ENCODE peak calls at places on chromosomes 12 and 14, in six cellular contexts. H is mesenchymal stem cell, L is H1, T is H9, F is IMR-90, G is neuronal stem cell. M is an unnamed sample.

GRCh38 chr12:52860102-52860838 is 11.5 kb upstream of the KRT78 start:
- DNase-seq in T (peak), L (no peak), F (peak), H (peak), G (no peak), M (peak)

GRCh38 chr12:116502989-116503496 is 56.1 kb upstream of the MAP1LC3B2 start:
- DNase-seq in F (no peak), H (no peak), T (no peak), G (no peak), L (no peak), M (peak)

GRCh38 chr14:91873476-91874265 is 6.3 kb upstream of the TC2N start:
- DNase-seq in G (no peak), H (no peak), L (no peak), F (peak), T (no peak), M (no peak)

GRCh38 chr14:21068521-21069387 is 1.4 kb upstream of the ARHGEF40 start:
- DNase-seq in F (peak), T (peak), H (peak), L (peak), G (peak), M (peak)

GRCh38 chr12:39145175-39145999 is 240.0 kb upstream of the CPNE8 start:
- DNase-seq in L (peak), F (no peak), H (peak), G (peak), T (peak), M (peak)

GRCh38 chr12:1797011-1797901 is 23.1 kb upstream of the LRTM2 start:
- DNase-seq in H (no peak), F (no peak), G (no peak), L (peak), T (peak), M (no peak)

GRCh38 chr12:27971606-27972005 is 927 bp downstream of the PTHLH start:
- DNase-seq in T (no peak), L (no peak), H (peak), G (no peak), F (peak), M (no peak)

GRCh38 chr12:76820888-76821482 is 57.1 kb downstream of the ZDHHC17 start:
- DNase-seq in F (peak), L (no peak), G (peak), H (peak), T (peak), M (peak)

GRCh38 chr12:13195244-13195643 is 1.3 kb upstream of the EMP1 start:
- DNase-seq in G (no peak), F (peak), L (no peak), H (peak), T (no peak), M (no peak)

GRCh38 chr12:109612975-109613502 is 39.4 kb downstream of the MVK start:
- DNase-seq in H (peak), T (no peak), L (no peak), G (no peak), F (peak), M (peak)

GRCh38 chr14:46063872-46064271 is 587.7 kb downstream of the RPL10L start:
- DNase-seq in T (peak), G (no peak), L (no peak), H (no peak), F (no peak), M (no peak)

GRCh38 chr14:32428149-32428548 is 99.1 kb downstream of the AKAP6 start:
- DNase-seq in G (peak), L (no peak), F (peak), H (no peak), T (no peak), M (no peak)

GRCh38 chr12:125983784-125984510 is 918.7 kb downstream of the AACS start:
- DNase-seq in G (peak), H (no peak), L (peak), T (peak), F (no peak), M (peak)

GRCh38 chr14:35897616-35898111 is 71.5 kb downstream of the BRMS1L start:
- DNase-seq in T (peak), L (no peak), F (no peak), H (no peak), G (peak), M (no peak)

GRCh38 chr12:130121246-130122005 is 40.8 kb upstream of the FZD10 start:
- DNase-seq in T (no peak), L (no peak), H (no peak), F (no peak), G (no peak), M (no peak)

DNA sequence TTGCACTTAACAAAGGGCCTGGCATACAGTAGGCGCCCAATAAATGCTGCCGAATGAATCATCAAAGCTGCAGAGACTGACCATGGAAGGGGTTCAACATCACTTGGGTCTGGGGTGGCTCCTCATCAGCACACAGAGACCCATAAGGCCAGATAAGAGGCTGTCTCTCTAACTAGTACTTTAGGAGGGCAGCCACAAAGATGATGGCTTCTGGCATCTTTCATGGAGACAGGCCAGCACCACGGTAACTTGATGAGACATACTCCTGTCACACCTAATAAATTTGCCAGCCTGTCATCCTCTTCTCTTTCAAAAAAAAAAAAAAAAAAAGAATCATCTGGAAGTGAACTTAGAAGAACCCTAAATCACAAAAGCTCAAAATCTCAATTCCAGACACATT is 3.4 kb downstream of the PRIMA1 start:
- DNase-seq in H (no peak), L (no peak), G (no peak), T (no peak), F (no peak), M (no peak)
- H3K18ac ChIP-seq in H (no peak), L (no peak), G (no peak), T (no peak), F (no peak), M (no peak)

DNA sequence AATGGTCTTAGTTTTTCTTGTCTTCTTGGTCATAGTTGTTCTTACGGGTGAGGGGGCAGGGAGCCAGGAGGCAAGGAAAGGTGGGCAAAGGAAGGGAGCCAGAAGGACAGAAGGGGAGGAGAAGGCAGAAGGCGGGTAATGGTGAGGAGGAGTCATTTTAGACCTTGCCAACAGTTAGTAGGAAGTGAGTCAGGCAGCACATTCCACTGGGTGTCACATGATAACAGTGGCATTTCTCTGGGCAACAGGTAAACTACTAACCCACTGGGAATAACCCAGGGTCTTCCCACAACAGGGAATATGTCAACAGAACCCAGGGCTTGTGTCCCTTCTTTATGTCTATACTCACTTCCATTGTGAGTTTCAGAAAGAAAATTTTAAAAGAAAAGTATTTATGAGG is 127.6 kb downstream of the SLC8A3 start:
- DNase-seq in F (no peak), H (no peak), T (no peak), L (no peak), G (no peak), M (peak)
- H2AFZ ChIP-seq in F (no peak), H (no peak), T (no peak), L (no peak), G (no peak), M (no peak)

DNA sequence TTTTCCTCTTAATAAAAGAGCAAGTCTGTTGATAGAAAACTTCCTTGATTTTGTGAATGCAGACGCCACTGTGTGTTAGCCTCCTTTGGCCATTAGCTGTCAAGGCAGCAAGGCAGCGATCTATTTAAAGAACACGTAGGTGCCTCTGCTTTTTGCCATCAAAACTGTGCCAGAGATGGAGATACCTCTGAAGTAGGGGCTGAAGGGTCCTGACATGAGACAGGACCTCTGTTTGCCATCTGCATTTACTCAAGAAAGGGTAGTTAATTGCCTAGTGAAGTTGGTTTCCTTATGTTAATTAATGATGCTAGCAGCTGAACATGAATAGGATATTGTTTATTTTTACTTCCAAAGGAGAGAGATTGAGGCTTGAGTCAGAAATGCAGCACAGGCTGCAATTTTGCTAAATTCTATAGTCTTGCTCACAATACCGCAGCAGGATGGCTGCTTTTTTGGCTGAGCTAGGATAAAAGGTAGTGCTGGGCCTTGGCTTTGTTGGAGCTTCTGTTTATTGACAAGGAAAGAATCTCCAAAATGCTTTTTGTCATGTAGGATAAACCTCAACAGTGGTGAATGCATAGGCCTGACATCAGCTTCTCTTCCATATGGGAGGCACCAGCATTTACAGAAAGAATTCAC is 14.0 kb upstream of the RPH3A start:
- DNase-seq in G (peak), L (no peak), T (peak), H (no peak), F (no peak), M (no peak)
- H2AK5ac ChIP-seq in G (no peak), L (no peak), T (no peak), H (no peak), F (no peak), M (no peak)

DNA sequence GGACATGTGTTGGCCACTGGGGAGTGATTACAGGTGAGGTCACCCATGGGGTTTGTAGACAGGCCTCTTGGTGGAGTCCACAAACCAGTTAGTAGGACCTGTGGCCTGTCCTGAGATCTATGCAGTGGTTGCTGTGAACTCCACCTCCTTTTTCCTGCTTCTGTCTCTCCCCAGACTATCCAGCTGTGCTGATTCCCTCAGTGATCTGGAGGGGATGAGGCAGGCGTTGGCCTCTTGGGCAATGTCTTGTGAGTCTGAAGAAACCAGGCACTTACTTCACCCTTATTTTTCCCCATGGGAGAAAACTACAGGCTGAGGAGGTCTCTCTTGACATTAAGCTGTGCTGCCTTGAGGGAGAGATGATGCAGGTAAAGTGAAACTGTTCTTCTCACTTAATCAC is 257.2 kb upstream of the PRICKLE1 start:
- DNase-seq in H (peak), F (peak), G (no peak), T (peak), L (no peak), M (no peak)
- H3K18ac ChIP-seq in H (no peak), F (no peak), G (no peak), T (no peak), L (no peak), M (no peak)

GRCh38 chr12:92562063-92562734 is 140.6 kb upstream of the PLEKHG7 start:
- DNase-seq in T (no peak), F (no peak), L (no peak), G (no peak), H (no peak), M (no peak)

GRCh38 chr12:92558241-92558773 is 144.5 kb upstream of the PLEKHG7 start:
- DNase-seq in T (no peak), L (no peak), H (no peak), G (no peak), F (no peak), M (no peak)

GRCh38 chr12:92561543-92561899 is 141.3 kb upstream of the PLEKHG7 start:
- DNase-seq in F (peak), G (no peak), L (no peak), T (no peak), H (peak), M (no peak)

GRCh38 chr12:92558806-92559205 is 144.0 kb upstream of the PLEKHG7 start:
- DNase-seq in T (no peak), F (peak), G (no peak), H (peak), L (no peak), M (peak)

DNA sequence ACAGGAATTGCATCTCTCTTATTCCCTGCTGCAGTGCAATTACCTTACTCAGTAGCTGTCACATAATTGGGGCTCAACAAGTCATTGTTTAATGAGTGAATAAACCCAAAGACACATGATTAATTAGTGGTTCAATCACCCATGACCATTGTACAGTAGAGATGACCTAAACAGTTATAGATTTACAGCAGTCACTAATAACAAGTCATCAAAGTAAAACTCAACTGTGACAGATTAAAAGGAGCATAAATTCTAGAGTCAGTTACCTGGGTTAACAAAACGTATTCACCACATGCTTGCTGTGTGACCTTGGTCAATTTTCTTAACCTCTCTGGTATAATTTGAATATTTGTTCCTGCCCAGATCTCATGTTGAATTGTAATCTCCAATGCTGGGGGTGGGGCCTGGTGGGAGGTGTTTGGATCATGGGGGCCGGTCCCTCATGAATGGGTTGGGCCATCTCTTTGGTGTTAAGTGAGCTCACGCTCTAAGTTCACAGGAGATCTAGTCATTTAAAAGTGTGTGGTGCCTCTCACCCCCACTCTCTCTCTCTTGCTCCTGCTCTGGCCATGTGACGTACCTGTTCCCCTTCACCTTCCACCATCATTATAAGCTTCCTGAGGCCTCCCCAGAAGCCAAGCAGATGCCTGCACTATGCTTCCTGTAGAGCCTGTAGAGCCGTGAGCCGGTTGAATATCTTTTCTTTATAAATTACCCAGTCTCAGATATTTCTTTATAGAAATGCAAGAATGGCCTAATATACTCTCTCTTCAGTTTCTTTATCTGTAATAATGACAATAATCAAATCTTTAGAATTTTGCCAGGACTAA is 141.9 kb upstream of the PLEKHG7 start:
- DNase-seq in G (no peak), H (no peak), L (no peak), F (no peak), T (no peak), M (no peak)
- H2AFZ ChIP-seq in G (no peak), H (no peak), L (no peak), F (no peak), T (no peak), M (no peak)

GRCh38 chr12:104622942-104623341 is 166.2 kb downstream of the CHST11 start:
- DNase-seq in F (no peak), T (no peak), L (no peak), G (no peak), H (peak), M (no peak)
- H2AK5ac ChIP-seq in F (no peak), T (no peak), L (no peak), G (no peak), H (no peak), M (no peak)

DNA sequence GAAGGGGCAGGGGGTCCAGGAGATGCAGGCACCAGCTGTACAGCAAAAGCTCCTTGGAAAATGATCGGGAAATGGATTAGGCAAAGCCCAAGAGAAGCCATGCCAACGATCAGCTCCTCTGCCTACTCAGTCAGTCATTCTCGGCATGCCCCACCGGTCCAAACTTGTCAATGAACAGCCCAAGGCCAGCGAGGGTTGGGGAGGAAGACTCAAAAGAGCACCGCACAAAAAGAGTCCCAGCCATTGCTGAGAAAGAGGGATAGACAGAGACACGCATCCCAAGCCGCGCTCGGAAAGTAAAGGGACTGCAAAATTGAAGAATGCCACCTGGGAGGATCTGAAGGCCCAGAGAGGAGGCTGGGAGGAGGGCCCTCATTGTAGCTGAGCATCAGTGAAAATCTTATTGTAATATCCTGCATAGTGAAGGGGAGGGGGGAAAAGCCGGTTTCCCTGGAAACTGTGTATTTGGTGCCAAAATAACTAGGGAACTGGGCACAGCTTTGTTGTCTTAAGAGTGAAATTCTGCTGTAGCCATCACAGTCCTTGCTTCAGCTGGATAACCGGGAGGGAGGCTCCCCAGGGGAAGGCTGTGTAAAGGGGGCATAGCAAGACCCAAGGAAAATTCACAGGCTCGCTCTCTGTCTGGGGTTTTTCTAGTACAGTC is 4.7 kb downstream of the KDM2B start:
- DNase-seq in G (peak), L (no peak), T (no peak), F (no peak), H (peak), M (no peak)
- H3K18ac ChIP-seq in G (peak), L (peak), T (no peak), F (no peak), H (no peak), M (peak)

GRCh38 chr12:112214064-112214463 is 88.7 kb downstream of the TRAFD1 start:
- DNase-seq in L (no peak), H (no peak), G (no peak), T (no peak), F (no peak), M (no peak)

GRCh38 chr12:112207397-112207924 is 82.1 kb downstream of the TRAFD1 start:
- DNase-seq in H (no peak), F (no peak), T (no peak), G (no peak), L (no peak), M (no peak)

DNA sequence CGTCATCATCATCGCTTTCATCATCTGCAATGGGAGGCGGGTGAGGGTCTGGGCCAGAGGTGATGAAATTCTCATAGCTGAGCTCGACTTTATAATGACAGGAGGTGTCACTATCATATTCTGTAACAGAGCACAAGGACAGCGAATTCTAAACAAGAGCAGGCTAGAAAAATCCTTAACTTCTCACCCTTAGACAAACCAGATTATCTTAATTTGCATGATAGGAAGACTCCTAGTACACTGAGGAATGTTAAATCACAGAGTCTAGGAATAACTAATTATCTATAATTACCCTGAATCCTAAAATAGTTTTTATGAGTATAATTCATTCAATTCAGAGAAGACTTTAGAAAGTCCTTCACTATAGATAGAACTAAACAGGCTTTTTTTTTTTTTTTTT is 83.2 kb downstream of the TRAFD1 start:
- DNase-seq in F (no peak), G (no peak), T (no peak), H (no peak), L (no peak), M (no peak)
- H2AFZ ChIP-seq in F (no peak), G (no peak), T (no peak), H (no peak), L (no peak), M (no peak)

GRCh38 chr12:6178981-6179761 is 21.0 kb upstream of the CD9 start:
- DNase-seq in G (no peak), T (peak), L (no peak), H (peak), F (peak), M (peak)
- H2AK5ac ChIP-seq in G (peak), T (no peak), L (no peak), H (peak), F (peak), M (peak)

DNA sequence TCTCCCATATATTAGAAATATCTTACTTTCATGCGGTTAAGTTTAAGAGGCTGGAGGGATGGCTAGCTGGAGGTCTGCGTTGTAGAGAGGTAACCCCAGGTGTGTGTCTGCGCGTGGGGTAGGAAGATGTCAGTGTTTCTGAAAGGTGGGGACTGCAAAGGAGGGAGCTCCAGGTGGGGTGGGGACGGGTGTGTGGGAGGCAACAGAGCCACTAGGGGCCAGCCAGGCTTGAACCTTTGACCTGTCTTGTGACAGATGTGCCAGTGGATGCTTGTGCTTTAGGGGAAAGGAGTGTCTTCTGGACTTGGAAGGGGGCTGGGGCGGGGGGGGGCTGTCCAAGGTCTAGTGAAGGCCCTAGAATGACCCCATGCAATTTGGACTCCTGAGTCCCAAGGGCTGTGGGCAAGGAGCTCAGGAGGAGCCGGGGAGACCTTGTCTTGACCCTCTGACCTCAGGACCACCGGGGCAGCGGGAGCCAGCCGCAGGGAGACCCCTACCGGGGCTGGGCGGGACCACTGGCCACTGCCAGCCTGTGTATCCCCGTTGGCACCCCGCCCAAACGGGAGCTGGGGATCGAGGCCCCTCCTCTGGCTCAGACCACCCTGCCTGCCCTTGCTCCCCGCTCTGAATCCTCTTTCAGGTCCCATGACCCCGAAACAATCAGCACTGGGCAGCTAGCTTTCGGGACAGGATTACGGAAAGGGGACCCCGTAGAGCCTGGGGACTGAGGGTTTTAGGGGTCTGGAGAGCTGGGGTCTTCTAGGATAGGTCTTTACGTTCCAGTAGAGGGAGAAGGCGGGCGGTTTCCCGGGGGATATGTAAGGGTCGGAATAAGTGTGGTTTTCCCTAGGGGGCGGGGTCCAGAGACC is 1.1 kb downstream of the GLI1 start:
- DNase-seq in G (peak), F (no peak), L (peak), H (no peak), T (peak), M (no peak)
- H3K18ac ChIP-seq in G (no peak), F (no peak), L (peak), H (peak), T (peak), M (no peak)

M was measured in trophoblast cell.